ENCODE peak calls at places on chromosome 22, in eight cellular contexts. E is HCT116, S is colonic mucosa, N is HepG2, W is uterus, R is neural progenitor cell, T is gastrocnemius medialis, V is ovary. H is an unnamed sample. For H3K36me3, the result is how much of the 10 kb centered on the place peaks cover.

GRCh38 chr22:30947821-30948454 is 20.6 kb downstream of the MORC2 start:
- DNase-seq in E (peak), S (no peak), N (peak), W (no peak), R (peak), T (no peak), V (no peak), H (no peak)

GRCh38 chr22:37010174-37010573 is 9.1 kb downstream of the TST start:
- DNase-seq in E (no peak), S (no peak), N (no peak), W (no peak), R (no peak), T (no peak), V (no peak), H (no peak)

GRCh38 chr22:41508770-41509170 is 35.5 kb downstream of the POLR3H start:
- DNase-seq in E (no peak), S (no peak), N (no peak), W (no peak), R (no peak), T (no peak), V (no peak), H (no peak)

GRCh38 chr22:35349704-35350538 is 31.0 kb upstream of the HMOX1 start:
- DNase-seq in E (no peak), S (no peak), N (no peak), W (peak), R (peak), T (peak), V (peak), H (no peak)

GRCh38 chr22:28012811-28013460 is 93.9 kb upstream of the PITPNB start:
- DNase-seq in E (no peak), S (no peak), N (no peak), W (no peak), R (no peak), T (no peak), V (no peak), H (no peak)

GRCh38 chr22:44449683-44450425 is 48.2 kb downstream of the RTL6 start:
- DNase-seq in E (no peak), S (no peak), N (no peak), W (no peak), R (no peak), T (no peak), V (no peak), H (no peak)

GRCh38 chr22:23984430-23984829 is 4.5 kb downstream of the GSTT2 start:
- DNase-seq in E (peak), S (no peak), N (no peak), W (no peak), R (no peak), T (no peak), V (no peak), H (no peak)

GRCh38 chr22:27459955-27460354 is 341.6 kb downstream of the MN1 start:
- DNase-seq in E (no peak), S (no peak), N (no peak), W (no peak), R (no peak), T (no peak), V (no peak), H (no peak)

GRCh38 chr22:31102441-31103081 is 4.8 kb downstream of the SELENOM start:
- DNase-seq in E (no peak), S (peak), N (peak), W (peak), R (no peak), T (peak), V (peak), H (peak)

GRCh38 chr22:28019881-28020861 is 101.1 kb upstream of the PITPNB start:
- DNase-seq in E (peak), S (peak), N (peak), W (peak), R (peak), T (peak), V (peak), H (peak)

GRCh38 chr22:48755332-48755949 is 1072.2 kb downstream of the BRD1 start:
- DNase-seq in E (no peak), S (peak), N (no peak), W (no peak), R (no peak), T (no peak), V (no peak), H (peak)

GRCh38 chr22:47550524-47551437 is 788.3 kb downstream of the TBC1D22A start:
- DNase-seq in E (no peak), S (no peak), N (no peak), W (no peak), R (no peak), T (no peak), V (no peak), H (peak)

GRCh38 chr22:47549741-47550340 is 787.4 kb downstream of the TBC1D22A start:
- DNase-seq in E (no peak), S (no peak), N (no peak), W (no peak), R (no peak), T (no peak), V (no peak), H (no peak)

GRCh38 chr22:47548953-47549740 is 786.7 kb downstream of the TBC1D22A start:
- DNase-seq in E (no peak), S (no peak), N (no peak), W (no peak), R (no peak), T (no peak), V (no peak), H (no peak)

GRCh38 chr22:47547239-47547661 is 784.8 kb downstream of the TBC1D22A start:
- DNase-seq in E (no peak), S (no peak), N (no peak), W (no peak), R (no peak), T (no peak), V (no peak), H (no peak)

DNA sequence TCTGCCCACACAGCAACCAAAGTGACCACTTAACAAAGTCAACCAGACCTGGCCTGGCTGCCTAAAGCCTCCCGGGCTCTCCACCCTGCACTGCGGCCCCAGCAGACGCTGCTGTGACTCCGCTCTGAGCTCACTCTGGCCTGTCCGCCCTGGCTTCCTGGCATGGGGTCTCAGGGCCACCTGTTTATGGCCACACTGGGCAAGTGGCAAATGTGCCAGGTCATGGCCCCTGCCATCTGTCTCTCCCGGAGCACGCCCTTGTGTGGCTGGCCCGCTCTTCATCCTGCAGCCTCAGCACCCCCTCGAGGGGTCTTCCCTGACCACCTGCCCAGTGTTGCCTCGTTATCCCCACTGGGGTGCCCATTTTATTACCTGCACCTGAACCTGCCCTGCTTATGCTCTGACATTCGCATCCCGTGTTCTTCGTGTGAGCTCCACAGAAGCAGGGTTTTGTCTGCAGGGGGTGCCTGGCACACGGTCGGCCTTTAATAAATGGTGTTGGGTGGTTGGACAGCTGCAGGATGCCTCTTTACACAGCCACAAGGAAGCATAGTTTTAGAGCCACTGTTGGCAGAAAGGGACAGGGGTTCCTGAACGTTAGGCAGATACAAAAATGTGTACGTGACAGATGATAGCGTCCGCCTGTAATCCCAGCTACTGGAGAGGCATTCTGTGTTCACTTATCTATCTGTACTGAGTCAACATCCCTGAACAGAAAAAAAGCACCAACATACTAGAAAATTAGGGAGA is 785.6 kb downstream of the TBC1D22A start:
- DNase-seq in E (no peak), S (no peak), N (no peak), W (no peak), R (no peak), T (no peak), V (no peak), H (no peak)
- H3K36me3 ChIP-seq in E (under half), S (under half), N (under half), W (under half), R (under half), T (under half), V (under half), H (under half)

DNA sequence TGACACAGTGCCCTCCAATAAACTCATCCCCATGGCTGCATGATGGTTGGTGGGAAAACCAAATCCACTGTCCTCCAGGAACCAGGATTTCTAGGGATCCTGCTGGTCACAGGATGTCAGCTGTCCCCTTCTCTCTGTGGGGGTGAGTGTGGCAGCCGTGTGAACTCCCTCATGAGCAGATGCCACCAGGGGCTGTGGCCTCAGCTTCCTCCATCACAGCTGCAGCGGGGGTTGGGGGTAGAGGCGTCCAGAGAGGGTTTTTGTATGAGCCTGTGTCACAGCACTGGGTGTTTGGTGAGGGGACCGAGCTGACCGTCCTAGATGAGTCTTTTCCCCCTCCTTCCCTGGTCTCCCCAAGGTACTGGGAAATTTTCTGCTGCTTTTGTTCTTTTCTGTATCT is 26.4 kb downstream of the IGLL5 start:
- DNase-seq in E (no peak), S (no peak), N (no peak), W (no peak), R (no peak), T (no peak), V (no peak), H (no peak)
- H3K36me3 ChIP-seq in E (under half), S (under half), N (under half), W (under half), R (under half), T (under half), V (under half), H (under half)

GRCh38 chr22:45775062-45775461 is 103.4 kb downstream of the ATXN10 start:
- DNase-seq in E (no peak), S (no peak), N (no peak), W (no peak), R (no peak), T (no peak), V (no peak), H (no peak)

GRCh38 chr22:45775569-45776312 is 104.1 kb downstream of the ATXN10 start:
- DNase-seq in E (no peak), S (no peak), N (no peak), W (no peak), R (no peak), T (no peak), V (no peak), H (no peak)

GRCh38 chr22:45772726-45773125 is 101.1 kb downstream of the ATXN10 start:
- DNase-seq in E (no peak), S (no peak), N (no peak), W (no peak), R (no peak), T (no peak), V (no peak), H (no peak)

GRCh38 chr22:45776313-45776585 is 104.6 kb downstream of the ATXN10 start:
- DNase-seq in E (no peak), S (no peak), N (no peak), W (no peak), R (no peak), T (no peak), V (no peak), H (no peak)

DNA sequence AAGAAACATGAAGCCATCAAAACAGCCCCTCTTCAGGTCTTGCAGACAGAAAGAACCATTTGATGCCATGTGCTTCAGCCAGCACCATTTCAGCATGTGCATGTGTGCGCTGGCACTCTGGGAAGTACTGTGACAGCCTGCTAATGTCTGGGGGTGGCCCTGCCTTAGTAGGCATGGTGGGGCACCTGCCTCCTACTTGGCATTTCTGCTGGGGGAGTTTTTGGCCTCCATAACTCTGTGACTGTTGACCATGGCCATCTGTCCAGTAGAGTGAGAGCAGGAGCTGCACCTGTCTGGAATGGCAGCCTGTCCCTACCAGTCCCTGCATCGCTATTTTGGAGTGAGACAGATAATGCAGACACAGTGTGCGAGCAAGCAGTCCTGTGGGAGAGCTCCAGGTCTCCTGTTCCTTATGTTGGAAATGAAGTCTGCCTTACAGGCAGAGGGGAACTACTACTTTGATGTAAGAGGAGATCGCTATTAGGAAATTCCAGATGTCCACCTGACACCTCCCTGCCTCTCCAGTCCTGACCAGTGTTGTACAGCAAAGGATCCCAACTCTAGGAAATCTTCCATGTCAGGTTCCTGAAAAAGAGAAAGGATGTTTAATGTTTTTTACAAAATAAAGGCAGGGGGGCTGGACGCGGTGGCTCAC is 102.5 kb downstream of the ATXN10 start:
- DNase-seq in E (no peak), S (no peak), N (no peak), W (no peak), R (no peak), T (no peak), V (no peak), H (no peak)
- H3K36me3 ChIP-seq in E (under half), S (under half), N (under half), W (under half), R (under half), T (under half), V (under half), H (under half)

GRCh38 chr22:42611076-42611475 is 3.6 kb downstream of the POLDIP3 start:
- DNase-seq in E (no peak), S (no peak), N (no peak), W (no peak), R (no peak), T (no peak), V (no peak), H (no peak)

GRCh38 chr22:42610211-42610610 is 4.5 kb downstream of the POLDIP3 start:
- DNase-seq in E (no peak), S (no peak), N (no peak), W (no peak), R (no peak), T (no peak), V (peak), H (no peak)

GRCh38 chr22:42613869-42614268 is 814 bp downstream of the POLDIP3 start:
- DNase-seq in E (no peak), S (no peak), N (no peak), W (no peak), R (no peak), T (no peak), V (no peak), H (no peak)

GRCh38 chr22:42614312-42615091 is at the start of gene POLDIP3:
- DNase-seq in E (peak), S (peak), N (peak), W (peak), R (peak), T (peak), V (peak), H (peak)

GRCh38 chr22:42612336-42612735 is 2.3 kb downstream of the POLDIP3 start:
- DNase-seq in E (no peak), S (no peak), N (no peak), W (no peak), R (no peak), T (no peak), V (no peak), H (no peak)
- H3K36me3 ChIP-seq in E (under half), S (under half), N (under half), W (under half), R (under half), T (under half), V (under half), H (under half)

DNA sequence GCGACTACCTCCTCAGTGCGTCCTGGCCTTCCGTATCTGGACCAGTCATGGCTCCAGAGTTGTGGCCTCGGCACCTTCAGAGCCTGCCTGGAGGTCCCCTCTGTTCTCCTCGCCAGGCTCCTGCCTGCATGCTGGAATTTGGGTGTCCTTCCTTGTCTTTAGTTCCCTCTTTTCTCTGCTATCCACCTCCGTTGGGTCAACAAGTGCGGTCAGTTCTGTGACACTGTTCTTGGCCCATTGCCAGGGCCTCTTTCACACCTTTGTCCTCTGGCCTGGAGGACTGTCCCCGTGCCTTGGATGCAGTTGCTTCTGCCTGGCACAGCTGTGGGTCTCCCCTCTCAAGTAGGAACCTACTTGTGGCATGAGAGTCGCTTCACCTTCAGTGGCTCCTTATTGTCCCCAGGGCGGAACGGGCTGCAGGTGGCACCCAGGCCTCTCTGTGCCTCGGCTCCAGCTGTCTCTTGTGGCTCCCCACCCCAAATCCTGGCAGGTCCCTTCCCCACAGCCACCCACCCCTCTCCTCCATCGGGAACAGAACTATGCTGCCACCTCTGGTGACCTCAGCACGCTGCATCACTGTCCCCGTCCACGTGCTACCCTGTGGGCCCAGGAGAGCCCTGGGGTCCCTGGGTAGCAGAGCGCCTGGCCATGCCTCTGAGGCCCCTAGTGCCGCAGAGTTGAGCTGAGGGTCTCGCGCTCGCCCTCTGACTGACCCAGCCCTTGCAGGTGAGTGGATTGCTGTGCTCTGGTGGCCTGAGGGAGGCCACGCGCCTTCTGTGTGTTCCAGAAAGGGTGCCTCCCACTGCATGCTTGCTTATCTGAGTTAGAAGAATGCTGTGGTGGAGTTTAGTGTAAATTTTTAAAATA is 4.7 kb downstream of the DGCR8 start:
- DNase-seq in E (no peak), S (no peak), N (peak), W (no peak), R (peak), T (peak), V (no peak), H (no peak)
- H3K36me3 ChIP-seq in E (under half), S (under half), N (under half), W (under half), R (under half), T (under half), V (under half), H (under half)

DNA sequence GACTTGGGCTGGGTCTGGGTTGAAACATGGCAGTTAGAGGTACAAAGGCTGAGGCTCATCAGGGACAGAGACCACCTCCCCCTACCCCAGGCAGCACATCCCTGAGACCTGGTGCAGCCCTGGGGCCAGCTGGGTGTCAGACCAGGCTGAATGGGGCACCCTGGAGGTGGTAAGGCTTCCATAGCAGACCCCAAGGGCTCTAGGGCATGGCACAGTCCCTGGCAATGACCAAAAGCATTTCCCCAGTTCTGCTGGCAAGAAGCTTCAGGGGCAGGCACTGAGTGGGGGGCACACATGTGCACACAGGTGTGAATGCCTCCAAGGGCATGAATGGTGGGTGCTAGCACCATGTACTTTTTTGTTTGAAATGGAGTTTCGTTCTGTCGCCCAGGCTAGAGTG is 19.9 kb downstream of the TANGO2 start:
- DNase-seq in E (no peak), S (no peak), N (no peak), W (no peak), R (no peak), T (no peak), V (no peak), H (no peak)
- H3K36me3 ChIP-seq in E (under half), S (under half), N (under half), W (under half), R (under half), T (under half), V (under half), H (under half)

H was measured in ascending aorta.